ENCODE peak calls at places on chromosome 10, in eight cellular contexts. E, Q, J, A, V, O, U and F are unnamed samples.

GRCh38 chr10:53841746-53842145 is 959.3 kb downstream of the PCDH15 start:
- DNase-seq in E (no peak), Q (no peak), J (no peak), A (no peak), V (no peak), O (no peak), U (no peak), F (no peak)

GRCh38 chr10:35516102-35516670 is 89.0 kb upstream of the GJD4 start:
- DNase-seq in E (peak), Q (no peak), J (no peak), A (no peak), V (no peak), O (no peak), U (no peak), F (peak)

GRCh38 chr10:74771054-74771453 is 55.3 kb upstream of the KAT6B start:
- DNase-seq in E (no peak), Q (no peak), J (no peak), A (no peak), V (no peak), O (no peak), U (no peak), F (no peak)

GRCh38 chr10:15630353-15630752 is 89.4 kb downstream of the ITGA8 start:
- DNase-seq in E (no peak), Q (no peak), J (no peak), A (no peak), V (no peak), O (no peak), U (no peak), F (no peak)

GRCh38 chr10:102159051-102159597 is 6.9 kb downstream of the NOLC1 start:
- DNase-seq in E (peak), Q (no peak), J (no peak), A (peak), V (no peak), O (no peak), U (no peak), F (peak)

GRCh38 chr10:51000164-51000563 is 74.1 kb upstream of the PRKG1 start:
- DNase-seq in E (peak), Q (no peak), J (no peak), A (peak), V (no peak), O (no peak), U (no peak), F (peak)

GRCh38 chr10:19638173-19638872 is 177.9 kb upstream of the PLXDC2 start:
- DNase-seq in E (peak), Q (peak), J (peak), A (peak), V (no peak), O (no peak), U (no peak), F (peak)

GRCh38 chr10:75404335-75405200 is 3.0 kb upstream of the ZNF503 start:
- DNase-seq in E (no peak), Q (no peak), J (peak), A (no peak), V (no peak), O (no peak), U (peak), F (no peak)

GRCh38 chr10:113151178-113151577 is 201.1 kb downstream of the TCF7L2 start:
- DNase-seq in E (no peak), Q (peak), J (no peak), A (no peak), V (no peak), O (no peak), U (no peak), F (no peak)

DNA sequence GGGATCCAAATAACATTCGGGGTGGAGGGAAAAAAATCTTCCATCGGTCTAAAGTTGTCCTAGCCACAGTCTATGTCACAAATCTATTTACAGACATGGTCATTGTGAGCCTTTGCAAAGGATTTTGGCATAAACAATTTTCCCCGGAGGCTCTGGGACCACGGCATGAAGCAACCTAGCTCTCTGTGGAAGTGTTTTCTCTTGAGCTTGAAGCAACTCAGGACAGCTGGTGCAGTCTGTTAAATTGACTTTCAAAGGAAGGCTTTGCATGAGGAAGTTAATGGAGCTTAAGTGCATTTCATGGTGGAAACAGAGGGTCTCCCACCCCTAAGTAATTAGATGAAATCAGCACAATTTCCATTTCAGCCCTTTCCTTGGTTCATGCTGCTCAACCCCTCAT is 40.1 kb downstream of the CCDC3 start:
- DNase-seq in E (no peak), Q (no peak), J (no peak), A (no peak), V (no peak), O (no peak), U (no peak), F (no peak)
- H3K27ac ChIP-seq in E (no peak), Q (no peak), J (no peak), A (no peak), V (no peak), O (no peak), U (peak), F (no peak)

DNA sequence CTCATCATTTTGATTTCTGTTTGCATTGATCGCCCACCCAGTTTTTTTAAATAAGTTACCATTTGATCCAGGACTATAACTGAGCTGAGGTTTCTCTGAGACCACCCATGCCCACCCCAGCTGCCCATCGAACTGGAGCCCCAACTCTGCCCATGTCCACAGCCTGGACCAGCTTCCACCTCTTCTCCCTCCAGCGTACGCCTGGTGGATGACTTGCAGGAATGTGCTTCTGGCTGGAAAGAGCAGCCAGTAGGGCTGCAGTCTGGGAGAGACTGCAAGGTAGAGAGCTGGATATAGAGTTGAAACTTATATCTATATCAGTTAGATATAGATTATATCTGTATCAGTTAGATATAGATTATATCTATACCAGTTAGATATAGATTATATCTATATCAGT is 25.8 kb upstream of the LRRC18 start:
- DNase-seq in E (no peak), Q (no peak), J (no peak), A (no peak), V (no peak), O (no peak), U (no peak), F (no peak)
- H3K27ac ChIP-seq in E (no peak), Q (no peak), J (no peak), A (no peak), V (no peak), O (no peak), U (no peak), F (no peak)

GRCh38 chr10:48598936-48599829 is 5.7 kb downstream of the ARHGAP22 start:
- DNase-seq in E (no peak), Q (no peak), J (no peak), A (no peak), V (no peak), O (no peak), U (no peak), F (no peak)

GRCh38 chr10:48600645-48601505 is 4.0 kb downstream of the ARHGAP22 start:
- DNase-seq in E (no peak), Q (no peak), J (no peak), A (no peak), V (no peak), O (peak), U (no peak), F (no peak)

GRCh38 chr10:48601789-48602188 is 3.1 kb downstream of the ARHGAP22 start:
- DNase-seq in E (no peak), Q (no peak), J (no peak), A (no peak), V (no peak), O (no peak), U (no peak), F (no peak)

GRCh38 chr10:48598243-48598935 is 6.5 kb downstream of the ARHGAP22 start:
- DNase-seq in E (no peak), Q (no peak), J (no peak), A (no peak), V (no peak), O (no peak), U (no peak), F (no peak)

GRCh38 chr10:48599830-48600134 is 5.1 kb downstream of the ARHGAP22 start:
- DNase-seq in E (no peak), Q (no peak), J (no peak), A (peak), V (no peak), O (peak), U (no peak), F (no peak)
- H3K27ac ChIP-seq in E (no peak), Q (no peak), J (no peak), A (no peak), V (no peak), O (peak), U (no peak), F (no peak)

DNA sequence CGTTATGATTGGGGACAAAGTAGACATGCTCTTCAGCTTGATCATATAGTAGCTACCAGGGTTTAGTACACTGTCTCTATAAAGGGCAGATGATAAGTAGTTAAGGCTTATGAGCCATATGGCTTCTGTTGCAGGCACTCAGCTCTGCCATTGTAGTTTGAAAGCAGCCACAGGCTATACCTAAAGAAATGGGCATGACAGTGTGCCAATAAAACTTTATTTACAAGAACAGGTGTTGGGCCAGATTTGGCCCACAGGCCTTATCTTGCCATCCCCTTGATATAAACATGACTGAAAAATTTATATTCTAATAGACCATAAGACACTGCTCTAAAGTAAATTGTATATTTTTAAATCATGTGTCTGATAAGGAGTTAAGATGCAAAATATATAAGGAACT is 36.6 kb downstream of the GRK5 start:
- DNase-seq in E (no peak), Q (no peak), J (no peak), A (no peak), V (no peak), O (no peak), U (no peak), F (no peak)
- H3K27ac ChIP-seq in E (no peak), Q (no peak), J (no peak), A (no peak), V (no peak), O (no peak), U (peak), F (no peak)

GRCh38 chr10:5428133-5428532 is 15.8 kb downstream of the NET1 start:
- DNase-seq in E (no peak), Q (no peak), J (no peak), A (no peak), V (no peak), O (no peak), U (no peak), F (no peak)
- H3K27ac ChIP-seq in E (no peak), Q (no peak), J (no peak), A (no peak), V (peak), O (no peak), U (no peak), F (no peak)

GRCh38 chr10:45377858-45378257 is 3.8 kb downstream of the ALOX5 start:
- DNase-seq in E (no peak), Q (no peak), J (no peak), A (no peak), V (no peak), O (no peak), U (no peak), F (no peak)
- H3K27ac ChIP-seq in E (no peak), Q (peak), J (no peak), A (no peak), V (no peak), O (no peak), U (no peak), F (no peak)

GRCh38 chr10:79245539-79246208 is 101.6 kb upstream of the PPIF start:
- DNase-seq in E (no peak), Q (no peak), J (no peak), A (peak), V (no peak), O (no peak), U (no peak), F (no peak)
- H3K27ac ChIP-seq in E (no peak), Q (peak), J (peak), A (peak), V (no peak), O (peak), U (peak), F (no peak)